ENCODE peak calls at places on chromosomes 7 and 10, in seven cellular contexts. K, T, Q, V, H, W and J are unnamed samples.
A peak's percentile ranks its signal among the peaks of the same experiment; 100 is the strongest.

GRCh38 chr7:84412161-84412969 is 217.8 kb upstream of the SEMA3A start:
- DNase-seq in K (peak; percentile 97), T (peak; percentile 91), Q (peak; percentile 90), V (peak; percentile 96), H (no peak), W (no peak), J (no peak)

GRCh38 chr10:117551322-117552155 is 9.0 kb downstream of the EMX2 start:
- DNase-seq in K (no peak), T (no peak), Q (no peak), V (no peak), H (no peak), W (no peak), J (no peak)

GRCh38 chr7:104029765-104030164 is 40.3 kb upstream of the RELN start:
- DNase-seq in K (no peak), T (no peak), Q (no peak), V (peak; percentile 29), H (no peak), W (no peak), J (no peak)

GRCh38 chr10:17175551-17175950 is 25.9 kb downstream of the TRDMT1 start:
- DNase-seq in K (peak; percentile 65), T (peak; percentile 38), Q (peak; percentile 41), V (no peak), H (no peak), W (no peak), J (no peak)

GRCh38 chr10:124138195-124138882 is 44.9 kb upstream of the CHST15 start:
- DNase-seq in K (peak; percentile 91), T (peak; percentile 66), Q (peak; percentile 75), V (no peak), H (no peak), W (no peak), J (no peak)

GRCh38 chr10:107914450-107915276 is 750.2 kb upstream of the SORCS1 start:
- DNase-seq in K (peak; percentile 3), T (no peak), Q (peak; percentile 14), V (no peak), H (peak; percentile 42), W (no peak), J (no peak)

GRCh38 chr10:12787297-12787696 is 214.2 kb downstream of the CCDC3 start:
- DNase-seq in K (no peak), T (peak; percentile 26), Q (no peak), V (no peak), H (no peak), W (no peak), J (no peak)

GRCh38 chr10:49109669-49110335 is 5.5 kb downstream of the VSTM4 start:
- DNase-seq in K (peak; percentile 9), T (peak; percentile 32), Q (peak; percentile 46), V (no peak), H (no peak), W (no peak), J (no peak)

GRCh38 chr10:29619273-29619672 is 15.5 kb downstream of the SVIL start:
- DNase-seq in K (peak; percentile 68), T (peak; percentile 56), Q (peak; percentile 46), V (peak; percentile 75), H (no peak), W (no peak), J (no peak)

GRCh38 chr10:6058677-6059475 is 3.3 kb downstream of the IL2RA start:
- DNase-seq in K (no peak), T (no peak), Q (no peak), V (no peak), H (no peak), W (no peak), J (no peak)

GRCh38 chr10:99784025-99784730 is 1.7 kb downstream of the ABCC2 start:
- DNase-seq in K (peak; percentile 86), T (peak; percentile 93), Q (peak; percentile 84), V (peak; percentile 59), H (no peak), W (no peak), J (no peak)

GRCh38 chr10:119501690-119502089 is 40.8 kb downstream of the RGS10 start:
- DNase-seq in K (no peak), T (no peak), Q (no peak), V (no peak), H (no peak), W (no peak), J (no peak)

GRCh38 chr7:33707427-33707826 is 197.9 kb upstream of the BMPER start:
- DNase-seq in K (no peak), T (no peak), Q (peak; percentile 37), V (no peak), H (no peak), W (no peak), J (no peak)

GRCh38 chr7:35003679-35004278 is 33.5 kb downstream of the DPY19L1 start:
- DNase-seq in K (peak; percentile 93), T (peak; percentile 90), Q (peak; percentile 90), V (peak; percentile 94), H (peak; percentile 26), W (no peak), J (no peak)

GRCh38 chr7:105429746-105430612 is 41.3 kb upstream of the SRPK2 start:
- DNase-seq in K (peak; percentile 24), T (peak; percentile 49), Q (peak; percentile 57), V (peak; percentile 72), H (no peak), W (peak; percentile 69), J (peak; percentile 54)

GRCh38 chr7:133703547-133703946 is 423.6 kb upstream of the LRGUK start:
- DNase-seq in K (peak; percentile 96), T (peak; percentile 85), Q (peak; percentile 65), V (no peak), H (no peak), W (no peak), J (no peak)

GRCh38 chr10:113326160-113327111 is 226.4 kb upstream of the HABP2 start:
- DNase-seq in K (peak; percentile 90), T (peak; percentile 89), Q (peak; percentile 62), V (peak; percentile 94), H (peak; percentile 40), W (no peak), J (peak; percentile 39)

GRCh38 chr7:21960922-21961321 is 15.2 kb upstream of the CDCA7L start:
- DNase-seq in K (peak; percentile 89), T (peak; percentile 85), Q (peak; percentile 79), V (peak; percentile 81), H (no peak), W (no peak), J (no peak)

GRCh38 chr10:120607016-120607709 is 150.1 kb downstream of the PLPP4 start:
- DNase-seq in K (peak; percentile 95), T (peak; percentile 93), Q (peak; percentile 3), V (peak; percentile 80), H (no peak), W (no peak), J (no peak)

GRCh38 chr7:123749537-123749857 is 694 bp upstream of the WASL start:
- DNase-seq in K (no peak), T (no peak), Q (peak; percentile 76), V (peak; percentile 70), H (no peak), W (no peak), J (peak; percentile 45)

GRCh38 chr10:71342850-71343773 is 24.1 kb downstream of the SLC29A3 start:
- DNase-seq in K (peak; percentile 15), T (peak; percentile 5), Q (peak; percentile 7), V (peak; percentile 61), H (no peak), W (no peak), J (no peak)

GRCh38 chr7:102040569-102040968 is 223.1 kb downstream of the CUX1 start:
- DNase-seq in K (no peak), T (no peak), Q (no peak), V (no peak), H (no peak), W (no peak), J (no peak)

GRCh38 chr10:18618995-18619394 is 32.4 kb downstream of the NSUN6 start:
- DNase-seq in K (peak; percentile 68), T (peak; percentile 65), Q (no peak), V (no peak), H (no peak), W (no peak), J (no peak)

GRCh38 chr10:99647601-99648151 is 11.6 kb upstream of the ENTPD7 start:
- DNase-seq in K (no peak), T (no peak), Q (no peak), V (no peak), H (no peak), W (no peak), J (no peak)

GRCh38 chr10:106707657-106708056 is 456.8 kb downstream of the SORCS1 start:
- DNase-seq in K (no peak), T (no peak), Q (no peak), V (no peak), H (no peak), W (no peak), J (no peak)

GRCh38 chr10:26311383-26311940 is 94.9 kb downstream of the GAD2 start:
- DNase-seq in K (no peak), T (no peak), Q (no peak), V (no peak), H (no peak), W (no peak), J (no peak)
- TF ChIP-seq CTCF in K (no peak), T (no peak), Q (no peak), V (no peak), H (no peak), W (no peak), J (no peak)

GRCh38 chr7:127794551-127794950 is 142.6 kb downstream of the SND1 start:
- DNase-seq in K (no peak), T (no peak), Q (peak; percentile 23), V (no peak), H (no peak), W (no peak), J (no peak)

GRCh38 chr7:127794135-127794534 is 142.1 kb downstream of the SND1 start:
- DNase-seq in K (no peak), T (no peak), Q (no peak), V (no peak), H (no peak), W (no peak), J (no peak)

GRCh38 chr7:127791790-127792189 is 139.8 kb downstream of the SND1 start:
- DNase-seq in K (peak; percentile 74), T (peak; percentile 48), Q (peak; percentile 56), V (peak; percentile 7), H (no peak), W (no peak), J (no peak)

GRCh38 chr7:127793582-127793981 is 141.6 kb downstream of the SND1 start:
- DNase-seq in K (no peak), T (no peak), Q (no peak), V (no peak), H (no peak), W (no peak), J (no peak)

GRCh38 chr7:127792528-127793342 is 140.7 kb downstream of the SND1 start:
- DNase-seq in K (no peak), T (no peak), Q (no peak), V (peak; percentile 48), H (peak; percentile 33), W (peak; percentile 35), J (no peak)
- TF ChIP-seq CTCF in K (peak; percentile 54), T (peak; percentile 56), Q (peak; percentile 59), V (peak; percentile 74), H (peak; percentile 53), W (peak; percentile 90), J (peak; percentile 73)

GRCh38 chr10:103711351-103711994 is 143.9 kb downstream of the SH3PXD2A start:
- DNase-seq in K (no peak), T (no peak), Q (no peak), V (no peak), H (no peak), W (no peak), J (no peak)
- TF ChIP-seq CTCF in K (no peak), T (no peak), Q (peak; percentile 15), V (no peak), H (peak; percentile 70), W (no peak), J (no peak)

GRCh38 chr10:131981429-131982184 is at the start of gene BNIP3:
- DNase-seq in K (peak; percentile 90), T (peak; percentile 94), Q (peak; percentile 98), V (peak; percentile 92), H (peak; percentile 99), W (no peak), J (peak; percentile 100)
- TF ChIP-seq CTCF in K (no peak), T (no peak), Q (no peak), V (peak; percentile 13), H (peak; percentile 1), W (no peak), J (no peak)